ENCODE peak calls at places on chromosomes 7 and 10, in ten cellular contexts. X, S, O, T, C, I, R, F, Z and M are unnamed samples.

GRCh38 chr7:100483728-100484635 is at the start of gene NYAP1:
- DNase-seq in O (no peak), X (peak), C (peak), R (peak), Z (no peak), T (no peak), F (peak), S (no peak), I (no peak), M (peak)

GRCh38 chr7:142089035-142089434 is 22.5 kb upstream of the MGAM2 start:
- DNase-seq in Z (no peak), F (no peak), T (no peak), S (no peak), X (no peak), O (no peak), R (no peak), C (no peak), I (no peak), M (no peak)

GRCh38 chr7:147510913-147511312 is 1079.7 kb upstream of the C7orf33 start:
- DNase-seq in R (no peak), C (no peak), S (no peak), T (no peak), F (no peak), Z (no peak), I (no peak), X (peak), O (peak), M (no peak)

GRCh38 chr7:106022193-106022821 is 59.2 kb downstream of the CDHR3 start:
- DNase-seq in F (peak), X (no peak), O (peak), S (no peak), C (no peak), T (peak), Z (no peak), I (no peak), R (no peak), M (no peak)

GRCh38 chr7:138064856-138065357 is 11.4 kb upstream of the AKR1D1 start:
- DNase-seq in C (no peak), S (no peak), O (peak), Z (no peak), F (no peak), X (peak), T (no peak), I (no peak), R (no peak), M (no peak)

GRCh38 chr10:43237128-43237527 is 29.7 kb downstream of the RASGEF1A start:
- DNase-seq in F (no peak), O (no peak), I (peak), Z (no peak), T (no peak), S (peak), R (no peak), X (no peak), C (no peak), M (no peak)

GRCh38 chr10:1548596-1548995 is 188.7 kb downstream of the ADARB2 start:
- DNase-seq in F (peak), C (no peak), X (no peak), R (no peak), O (no peak), I (no peak), T (no peak), Z (no peak), S (no peak), M (no peak)

GRCh38 chr7:155620497-155620896 is 24.0 kb upstream of the RBM33 start:
- DNase-seq in X (no peak), T (no peak), S (no peak), I (no peak), Z (no peak), O (no peak), R (no peak), C (no peak), F (no peak), M (no peak)

GRCh38 chr7:68417659-68418058 is 1180.6 kb upstream of the AUTS2 start:
- DNase-seq in O (no peak), Z (no peak), X (no peak), F (peak), S (no peak), R (no peak), C (peak), I (no peak), T (no peak), M (no peak)

GRCh38 chr10:89120931-89121907 is 85.9 kb downstream of the CH25H start:
- DNase-seq in F (peak), O (no peak), C (no peak), X (no peak), Z (no peak), R (no peak), S (no peak), I (no peak), T (no peak), M (no peak)

GRCh38 chr10:99532687-99533495 is at the start of gene NKX2-3:
- DNase-seq in C (peak), O (no peak), F (peak), T (peak), X (no peak), R (peak), Z (no peak), I (no peak), S (no peak), M (peak)

GRCh38 chr7:117902314-117902889 is 29.2 kb upstream of the CTTNBP2 start:
- DNase-seq in F (no peak), I (no peak), O (no peak), X (no peak), S (no peak), Z (no peak), T (no peak), C (no peak), R (no peak), M (no peak)

GRCh38 chr10:68023292-68023691 is 51.8 kb downstream of the HERC4 start:
- DNase-seq in Z (no peak), O (no peak), F (no peak), T (no peak), I (no peak), S (no peak), C (no peak), X (no peak), R (no peak), M (no peak)

GRCh38 chr7:157097569-157097968 is 41.2 kb upstream of the UBE3C start:
- DNase-seq in F (no peak), O (no peak), T (no peak), C (no peak), X (no peak), R (peak), S (no peak), Z (no peak), I (no peak), M (no peak)

GRCh38 chr7:101905203-101905865 is 87.9 kb downstream of the CUX1 start:
- DNase-seq in S (no peak), O (no peak), I (no peak), F (no peak), Z (no peak), C (no peak), X (no peak), T (no peak), R (no peak), M (no peak)

GRCh38 chr10:103442031-103442461 is 10.1 kb downstream of the CALHM2 start:
- DNase-seq in C (no peak), Z (no peak), R (no peak), S (peak), X (no peak), O (no peak), I (no peak), F (no peak), T (no peak), M (no peak)

GRCh38 chr10:71708301-71708703 is 11.3 kb downstream of the C10orf105 start:
- DNase-seq in X (peak), Z (no peak), S (no peak), T (peak), O (no peak), C (peak), F (peak), R (peak), I (no peak), M (peak)

GRCh38 chr7:73443543-73444255 is 10.1 kb downstream of the FZD9 start:
- DNase-seq in O (no peak), X (no peak), I (no peak), F (no peak), S (no peak), Z (no peak), T (no peak), C (no peak), R (no peak), M (no peak)

GRCh38 chr10:21292763-21293517 is 232.5 kb downstream of the SKIDA1 start:
- DNase-seq in R (peak), F (no peak), T (no peak), S (peak), C (no peak), Z (peak), X (peak), I (peak), O (peak), M (no peak)

GRCh38 chr7:48832303-48832845 is 92.0 kb upstream of the CDC14C start:
- DNase-seq in Z (no peak), I (no peak), C (no peak), T (no peak), R (no peak), F (no peak), O (no peak), X (no peak), S (no peak), M (no peak)

GRCh38 chr7:19560111-19560883 is 148.5 kb downstream of the POLR1F start:
- DNase-seq in X (peak), R (no peak), F (no peak), Z (no peak), S (no peak), I (no peak), T (no peak), C (no peak), O (peak), M (no peak)

GRCh38 chr10:131641231-131641630 is 259.6 kb upstream of the PPP2R2D start:
- DNase-seq in S (no peak), T (peak), I (no peak), O (no peak), C (no peak), F (peak), Z (no peak), X (no peak), R (no peak), M (peak)

GRCh38 chr7:72035275-72035674 is 376.9 kb downstream of the CALN1 start:
- DNase-seq in C (no peak), Z (no peak), S (no peak), R (no peak), F (no peak), X (no peak), I (no peak), O (no peak), T (no peak), M (no peak)
- TF ChIP-seq CTCF in C (no peak), Z (no peak), S (no peak), R (no peak), F (no peak), X (no peak), I (no peak), O (no peak), T (no peak), M (no peak)

GRCh38 chr10:7485267-7485601 is 74.4 kb upstream of the SFMBT2 start:
- DNase-seq in Z (no peak), F (no peak), R (no peak), C (no peak), T (no peak), S (no peak), I (no peak), O (no peak), X (no peak), M (no peak)

GRCh38 chr10:7484456-7485266 is 73.8 kb upstream of the SFMBT2 start:
- DNase-seq in R (peak), S (no peak), X (no peak), T (peak), O (no peak), F (peak), Z (no peak), I (no peak), C (no peak), M (peak)

GRCh38 chr10:7483848-7484247 is 73.0 kb upstream of the SFMBT2 start:
- DNase-seq in R (no peak), X (no peak), T (no peak), S (no peak), O (no peak), I (no peak), Z (no peak), C (no peak), F (no peak), M (no peak)

GRCh38 chr10:7488418-7488829 is 77.6 kb upstream of the SFMBT2 start:
- DNase-seq in S (no peak), F (no peak), R (no peak), Z (no peak), I (no peak), X (peak), C (no peak), T (no peak), O (no peak), M (no peak)

GRCh38 chr10:7486533-7486932 is 75.7 kb upstream of the SFMBT2 start:
- DNase-seq in T (no peak), C (no peak), X (no peak), S (no peak), I (no peak), F (no peak), Z (no peak), O (no peak), R (no peak), M (no peak)
- TF ChIP-seq CTCF in T (no peak), C (no peak), X (no peak), S (no peak), I (no peak), F (no peak), Z (no peak), O (no peak), R (no peak), M (no peak)

GRCh38 chr10:77267703-77268630 is 369.6 kb downstream of the KCNMA1 start:
- DNase-seq in R (no peak), I (no peak), Z (no peak), F (no peak), C (no peak), S (no peak), X (no peak), T (no peak), O (no peak), M (no peak)
- TF ChIP-seq CTCF in R (no peak), I (no peak), Z (no peak), F (no peak), C (no peak), S (no peak), X (no peak), T (no peak), O (no peak), M (no peak)

GRCh38 chr10:129388435-129388834 is 78.6 kb upstream of the MGMT start:
- DNase-seq in R (no peak), C (no peak), O (no peak), F (no peak), T (no peak), I (no peak), S (no peak), X (no peak), Z (no peak), M (no peak)
- TF ChIP-seq CTCF in R (no peak), C (no peak), O (no peak), F (no peak), T (no peak), I (no peak), S (no peak), X (no peak), Z (no peak), M (no peak)

GRCh38 chr7:34225193-34225592 is 319.9 kb downstream of the BMPER start:
- DNase-seq in I (no peak), T (no peak), C (no peak), Z (no peak), R (no peak), X (no peak), S (no peak), F (no peak), O (no peak), M (no peak)
- TF ChIP-seq CTCF in I (no peak), T (no peak), C (no peak), Z (no peak), R (no peak), X (no peak), S (no peak), F (no peak), O (no peak), M (no peak)

GRCh38 chr7:116293139-116293538 is 82.8 kb downstream of the TES start:
- DNase-seq in R (no peak), S (no peak), C (no peak), Z (no peak), T (no peak), X (no peak), F (no peak), I (no peak), O (no peak), M (no peak)
- TF ChIP-seq CTCF in R (no peak), S (no peak), C (peak), Z (peak), T (peak), X (peak), F (peak), I (no peak), O (peak), M (no peak)